ENCODE peak calls at places on chromosome 5, in six cellular contexts. R is IMR-90, A is mesenchymal stem cell, T is neuronal stem cell, M is mesendoderm, N is trophoblast cell. Z is an unnamed sample.

GRCh38 chr5:27266184-27266583 is 227.8 kb upstream of the CDH9 start:
- DNase-seq in M (no peak), T (no peak), R (no peak), A (peak), N (no peak), Z (no peak)

GRCh38 chr5:104189909-104190308 is 627.3 kb upstream of the NUDT12 start:
- DNase-seq in M (no peak), A (peak), T (no peak), R (peak), N (no peak), Z (no peak)

GRCh38 chr5:127849891-127850290 is 146.7 kb downstream of the CCDC192 start:
- DNase-seq in A (no peak), N (no peak), M (no peak), R (no peak), T (no peak), Z (no peak)

GRCh38 chr5:169803077-169803981 is 166.3 kb downstream of the DOCK2 start:
- DNase-seq in T (no peak), R (peak), M (peak), N (peak), A (peak), Z (no peak)

GRCh38 chr5:132951858-132952257 is 11.6 kb downstream of the AFF4 start:
- DNase-seq in M (no peak), A (no peak), R (no peak), N (no peak), T (no peak), Z (no peak)

GRCh38 chr5:116058346-116058936 is 26.2 kb downstream of the ARL14EPL start:
- DNase-seq in N (no peak), T (no peak), A (no peak), R (no peak), M (no peak), Z (no peak)

GRCh38 chr5:54197018-54197417 is 113.4 kb downstream of the ARL15 start:
- DNase-seq in R (no peak), T (no peak), M (no peak), N (no peak), A (no peak), Z (no peak)

GRCh38 chr5:127934791-127935256 is 148.7 kb upstream of the SLC12A2 start:
- DNase-seq in R (peak), M (peak), A (peak), T (peak), N (peak), Z (peak)

GRCh38 chr5:80041536-80041935 is 6.4 kb downstream of the THBS4 start:
- DNase-seq in M (no peak), T (no peak), R (no peak), A (no peak), N (no peak), Z (no peak)

GRCh38 chr5:164000819-164001218 is 495.4 kb downstream of the MAT2B start:
- DNase-seq in R (no peak), T (no peak), A (peak), N (no peak), M (no peak), Z (no peak)

GRCh38 chr5:145975001-145975360 is 38.6 kb downstream of the SH3RF2 start:
- DNase-seq in N (no peak), M (no peak), A (no peak), T (no peak), R (no peak), Z (no peak)

GRCh38 chr5:169701910-169702451 is 64.9 kb downstream of the DOCK2 start:
- DNase-seq in N (no peak), R (peak), M (peak), T (no peak), A (peak), Z (no peak)

DNA sequence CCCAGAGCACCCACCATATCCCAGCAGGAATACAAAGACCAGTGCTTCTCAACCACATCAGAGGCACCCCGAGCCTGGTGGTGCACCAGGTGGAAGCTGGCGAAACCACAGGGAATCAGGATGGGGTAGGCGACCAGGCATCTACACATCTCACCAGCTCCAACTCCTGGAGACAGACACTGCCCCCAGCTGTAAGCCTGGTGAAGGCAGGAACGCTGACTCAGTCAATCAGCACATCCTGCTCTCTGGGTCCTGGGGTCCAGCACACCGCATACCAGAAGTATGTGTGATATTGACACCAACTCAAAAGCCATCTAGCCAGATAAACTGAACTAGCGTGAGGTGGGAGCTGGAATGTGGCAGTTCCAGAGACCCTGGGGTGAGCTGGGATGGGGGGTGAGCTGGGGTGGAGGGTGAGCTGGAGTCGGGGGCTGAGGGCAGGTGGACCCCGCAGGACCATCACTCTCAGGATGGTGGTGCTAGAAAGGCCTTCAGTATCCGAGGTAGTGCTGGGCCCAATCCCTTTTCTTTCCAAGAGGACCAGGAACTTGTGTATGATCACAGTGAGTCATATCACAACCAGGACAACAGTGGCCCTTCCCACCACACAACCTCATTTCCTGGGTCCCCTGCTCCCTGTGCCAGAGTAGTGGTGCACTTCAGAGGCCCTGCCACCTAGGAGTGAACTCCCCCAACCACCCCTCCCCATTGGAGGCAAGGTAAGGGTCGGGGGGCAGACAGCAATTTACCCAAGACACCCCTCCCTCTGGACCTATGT is 2.5 kb downstream of the DBN1 start:
- DNase-seq in N (no peak), R (no peak), T (no peak), M (peak), A (peak), Z (no peak)
- H3K18ac ChIP-seq in N (peak), R (no peak), T (peak), M (no peak), A (no peak), Z (no peak)

GRCh38 chr5:124924729-124925128 is 178.3 kb upstream of the ZNF608 start:
- DNase-seq in T (no peak), M (no peak), N (no peak), A (no peak), R (no peak), Z (no peak)
- H3K18ac ChIP-seq in T (no peak), M (no peak), N (no peak), A (no peak), R (no peak), Z (no peak)

DNA sequence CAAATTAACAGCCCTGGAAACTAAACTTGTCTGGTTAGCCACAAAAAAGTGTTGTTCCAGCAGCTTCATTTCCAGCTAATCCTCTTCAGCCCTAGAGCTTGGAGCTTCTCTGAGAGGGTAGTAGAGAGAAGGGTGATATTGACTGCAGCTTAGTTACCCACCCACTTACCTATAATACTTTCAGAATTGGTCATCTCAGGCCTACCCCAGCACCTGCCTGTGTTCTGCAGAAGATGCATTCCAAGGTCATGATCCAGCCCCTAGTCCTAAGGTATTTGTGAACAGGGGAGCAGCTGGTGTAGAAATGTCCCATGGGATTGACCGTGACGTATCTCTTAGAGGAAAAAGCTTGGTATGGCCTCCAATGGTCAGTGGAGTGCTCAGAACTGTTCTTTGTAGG is 289.0 kb downstream of the NR3C1 start:
- DNase-seq in M (peak), A (no peak), N (peak), R (no peak), T (no peak), Z (no peak)
- H3K18ac ChIP-seq in M (no peak), A (no peak), N (no peak), R (no peak), T (no peak), Z (no peak)

DNA sequence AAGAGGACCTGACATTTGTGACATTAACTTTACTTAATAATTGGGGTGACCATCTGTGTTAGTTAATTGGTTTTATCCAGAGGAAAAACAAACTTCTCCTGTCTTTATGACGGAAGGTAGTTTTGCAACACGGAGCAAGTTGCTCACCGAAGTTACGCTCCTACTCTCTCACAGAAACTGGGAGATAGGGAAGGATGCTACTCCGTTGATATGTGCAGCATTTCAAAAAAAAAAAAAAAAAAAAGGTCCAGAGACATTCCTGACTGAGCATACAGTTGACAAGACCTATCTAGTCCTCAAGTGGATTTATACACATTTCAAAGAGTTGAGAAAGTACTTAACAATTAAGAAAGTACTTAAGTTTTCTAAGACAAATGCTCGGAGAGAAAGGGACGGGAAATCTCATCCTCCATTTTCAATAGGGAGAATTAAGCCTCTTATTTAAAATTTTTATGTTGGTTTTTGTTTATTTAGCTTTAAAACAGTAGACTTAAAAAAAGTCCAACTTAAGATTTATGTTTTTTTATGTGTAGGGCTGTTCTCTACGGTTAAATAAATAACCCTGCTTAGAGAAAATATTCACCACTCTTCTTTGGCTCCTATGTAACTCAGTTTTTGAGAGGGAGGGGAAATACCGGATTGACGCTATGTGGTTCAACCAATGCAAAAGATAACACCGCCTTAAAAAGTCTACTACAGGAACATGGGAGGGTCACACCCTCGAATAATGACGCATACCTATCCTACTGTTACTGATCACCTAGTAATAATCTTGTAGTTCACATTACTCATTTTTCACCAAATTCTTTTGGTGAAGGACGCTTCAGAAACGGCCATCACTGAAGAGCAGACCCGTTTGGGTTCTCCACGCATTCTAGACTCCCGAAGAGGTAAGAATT is at the start of gene FER:
- DNase-seq in T (no peak), R (peak), M (peak), A (peak), N (peak), Z (no peak)
- H3K18ac ChIP-seq in T (peak), R (peak), M (peak), A (peak), N (peak), Z (peak)

GRCh38 chr5:31380049-31380448 is 151.8 kb downstream of the DROSHA start:
- DNase-seq in N (no peak), A (no peak), T (no peak), M (no peak), R (no peak), Z (no peak)

GRCh38 chr5:31383734-31384133 is 148.2 kb downstream of the DROSHA start:
- DNase-seq in T (no peak), M (no peak), N (no peak), R (peak), A (no peak), Z (no peak)

GRCh38 chr5:31381299-31381698 is 150.6 kb downstream of the DROSHA start:
- DNase-seq in T (no peak), R (no peak), A (no peak), M (no peak), N (no peak), Z (no peak)

GRCh38 chr5:31378838-31379237 is 153.1 kb downstream of the DROSHA start:
- DNase-seq in N (no peak), A (no peak), T (no peak), R (peak), M (no peak), Z (no peak)

DNA sequence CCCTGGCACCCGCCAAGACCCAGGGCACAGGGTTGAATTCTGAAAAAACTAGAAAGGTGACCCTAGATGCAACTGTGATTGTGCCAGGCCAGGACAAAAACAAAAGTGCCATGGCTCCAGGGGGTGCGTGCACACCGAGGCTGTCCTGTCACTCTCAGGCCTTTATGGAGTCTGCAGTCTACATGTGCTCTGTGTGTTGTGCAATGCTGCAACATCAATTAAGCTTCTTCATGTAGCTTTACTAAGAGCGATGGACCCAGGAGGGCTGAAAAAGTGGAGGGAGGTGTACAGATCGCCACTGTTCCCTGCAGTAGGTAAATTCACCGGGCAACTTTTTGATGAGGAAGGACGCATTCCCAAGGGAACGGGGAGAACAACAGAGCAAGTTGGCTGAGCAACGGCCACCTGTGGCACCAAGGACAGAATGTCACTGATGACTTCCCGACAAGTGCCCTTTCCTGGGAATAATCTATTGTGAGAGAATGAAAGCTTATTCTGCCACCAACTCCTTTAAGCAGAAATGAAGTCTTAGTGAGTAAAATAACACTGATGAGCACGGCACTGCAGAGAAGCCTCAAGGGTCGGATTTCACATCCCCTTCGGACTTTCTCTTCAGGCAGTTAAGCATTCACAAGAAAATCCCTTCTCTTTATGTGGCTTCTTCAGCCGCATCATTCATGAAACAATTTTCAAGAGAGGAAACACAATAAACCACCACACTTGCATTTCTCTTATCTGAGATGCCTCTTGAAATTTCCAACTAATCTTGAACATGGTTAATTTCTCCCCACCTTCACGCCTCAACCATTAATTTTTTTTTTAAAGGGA is 149.6 kb downstream of the DROSHA start:
- DNase-seq in A (no peak), R (peak), T (peak), N (no peak), M (no peak), Z (no peak)
- H3K18ac ChIP-seq in A (no peak), R (peak), T (peak), N (no peak), M (no peak), Z (no peak)

GRCh38 chr5:93572101-93572772 is 8.8 kb downstream of the NR2F1-AS1 start:
- DNase-seq in T (no peak), M (no peak), R (no peak), A (peak), N (no peak), Z (no peak)

GRCh38 chr5:93570294-93571110 is 10.5 kb downstream of the NR2F1-AS1 start:
- DNase-seq in N (no peak), M (no peak), R (no peak), A (no peak), T (no peak), Z (peak)

GRCh38 chr5:93572773-93573626 is 8.0 kb downstream of the NR2F1-AS1 start:
- DNase-seq in A (peak), T (no peak), N (no peak), M (peak), R (no peak), Z (peak)

GRCh38 chr5:93569295-93570164 is 11.5 kb downstream of the NR2F1-AS1 start:
- DNase-seq in A (no peak), N (no peak), T (no peak), M (peak), R (no peak), Z (no peak)

GRCh38 chr5:93571111-93571977 is 9.7 kb downstream of the NR2F1-AS1 start:
- DNase-seq in T (no peak), M (no peak), N (no peak), A (no peak), R (no peak), Z (peak)
- H3K18ac ChIP-seq in T (peak), M (no peak), N (no peak), A (peak), R (no peak), Z (no peak)

DNA sequence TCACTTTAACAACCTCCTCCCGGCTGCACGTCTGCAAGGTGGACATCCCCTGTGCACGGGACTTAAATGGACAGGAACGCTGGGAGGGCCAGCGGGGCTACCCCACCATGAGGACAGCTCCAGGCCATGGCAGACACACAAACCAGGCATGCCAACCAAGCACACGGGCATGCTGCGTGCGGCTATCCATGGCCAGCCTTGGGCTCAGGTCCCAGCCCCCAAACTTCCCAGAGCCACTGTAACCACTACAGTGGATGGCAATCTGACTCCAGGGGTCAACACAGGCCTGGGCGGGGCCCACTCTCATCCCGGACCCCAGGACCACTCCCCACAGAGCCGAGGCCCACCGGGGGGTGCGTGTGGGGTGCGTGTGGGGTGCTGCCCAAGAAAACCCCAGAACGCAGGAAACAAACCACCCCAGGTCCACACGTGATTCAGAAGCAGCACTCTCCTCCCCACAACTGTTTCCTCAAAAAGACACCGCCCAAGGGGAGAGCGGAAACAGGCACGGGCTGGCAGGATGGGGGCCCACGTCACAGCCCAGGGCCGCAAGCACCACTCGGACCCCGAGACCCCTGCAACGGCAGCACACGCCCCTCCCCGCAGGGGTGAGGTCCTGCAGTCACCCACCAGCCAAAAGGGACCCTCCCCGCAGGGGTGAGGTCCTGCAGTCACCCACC is 7.4 kb downstream of the SLC12A7 start:
- DNase-seq in A (no peak), M (no peak), T (no peak), R (no peak), N (no peak), Z (no peak)
- H3K18ac ChIP-seq in A (no peak), M (no peak), T (peak), R (no peak), N (no peak), Z (no peak)